ENCODE peak calls at places on chromosome 16, in ten cellular contexts. One of them, this sample, is unnamed.

GRCh38 chr16:59148756-59149155 is 414.6 kb upstream of the GOT2 start:
- DNase-seq in heart left ventricle: no peak
- DNase-seq in lung: no peak
- DNase-seq in prostate gland: no peak
- DNase-seq in aorta: no peak
- DNase-seq in H1: no peak
- DNase-seq in mesendoderm: no peak
- DNase-seq in pancreas: no peak
- DNase-seq in stomach: no peak
- DNase-seq in IMR-90: no peak
- DNase-seq in this sample: no peak

GRCh38 chr16:86941731-86942468 is 363.6 kb downstream of the FOXL1 start:
- DNase-seq in heart left ventricle: no peak
- DNase-seq in lung: no peak
- DNase-seq in prostate gland: no peak
- DNase-seq in aorta: peak; percentile 26
- DNase-seq in H1: no peak
- DNase-seq in mesendoderm: no peak
- DNase-seq in pancreas: no peak
- DNase-seq in stomach: no peak
- DNase-seq in IMR-90: no peak
- DNase-seq in this sample: no peak

GRCh38 chr16:89870440-89870839 is 3.0 kb upstream of the TCF25 start:
- DNase-seq in heart left ventricle: no peak
- DNase-seq in lung: no peak
- DNase-seq in prostate gland: no peak
- DNase-seq in aorta: no peak
- DNase-seq in H1: no peak
- DNase-seq in mesendoderm: no peak
- DNase-seq in pancreas: no peak
- DNase-seq in stomach: no peak
- DNase-seq in IMR-90: no peak
- DNase-seq in this sample: no peak

GRCh38 chr16:58331024-58331707 is 36.3 kb upstream of the PRSS54 start:
- DNase-seq in heart left ventricle: no peak
- DNase-seq in lung: no peak
- DNase-seq in prostate gland: no peak
- DNase-seq in aorta: no peak
- DNase-seq in H1: peak; percentile 61
- DNase-seq in mesendoderm: peak; percentile 67
- DNase-seq in pancreas: no peak
- DNase-seq in stomach: no peak
- DNase-seq in IMR-90: no peak
- DNase-seq in this sample: no peak

GRCh38 chr16:15031179-15031578 is 24.7 kb downstream of the NTAN1 start:
- DNase-seq in heart left ventricle: no peak
- DNase-seq in lung: no peak
- DNase-seq in prostate gland: no peak
- DNase-seq in aorta: no peak
- DNase-seq in H1: no peak
- DNase-seq in mesendoderm: no peak
- DNase-seq in pancreas: no peak
- DNase-seq in stomach: no peak
- DNase-seq in IMR-90: no peak
- DNase-seq in this sample: no peak

GRCh38 chr16:9033125-9033830 is 58.2 kb upstream of the HAPSTR1 start:
- DNase-seq in heart left ventricle: peak; percentile 51
- DNase-seq in lung: no peak
- DNase-seq in prostate gland: peak; percentile 18
- DNase-seq in aorta: no peak
- DNase-seq in H1: peak; percentile 70
- DNase-seq in mesendoderm: peak; percentile 91
- DNase-seq in pancreas: no peak
- DNase-seq in stomach: peak; percentile 64
- DNase-seq in IMR-90: peak; percentile 71
- DNase-seq in this sample: no peak

GRCh38 chr16:17369441-17369951 is 101.3 kb downstream of the XYLT1 start:
- DNase-seq in heart left ventricle: peak; percentile 77
- DNase-seq in lung: peak; percentile 42
- DNase-seq in prostate gland: no peak
- DNase-seq in aorta: peak; percentile 82
- DNase-seq in H1: no peak
- DNase-seq in mesendoderm: no peak
- DNase-seq in pancreas: no peak
- DNase-seq in stomach: peak; percentile 59
- DNase-seq in IMR-90: no peak
- DNase-seq in this sample: peak; percentile 62

GRCh38 chr16:11405331-11406176 is 60.3 kb downstream of the RMI2 start:
- DNase-seq in heart left ventricle: peak; percentile 22
- DNase-seq in lung: no peak
- DNase-seq in prostate gland: no peak
- DNase-seq in aorta: peak; percentile 23
- DNase-seq in H1: peak; percentile 93
- DNase-seq in mesendoderm: peak; percentile 82
- DNase-seq in pancreas: no peak
- DNase-seq in stomach: peak; percentile 48
- DNase-seq in IMR-90: peak; percentile 8
- DNase-seq in this sample: no peak

GRCh38 chr16:54493076-54493475 is 206.5 kb upstream of the IRX3 start:
- DNase-seq in heart left ventricle: no peak
- DNase-seq in lung: no peak
- DNase-seq in prostate gland: no peak
- DNase-seq in aorta: no peak
- DNase-seq in H1: no peak
- DNase-seq in mesendoderm: no peak
- DNase-seq in pancreas: no peak
- DNase-seq in stomach: no peak
- DNase-seq in IMR-90: no peak
- DNase-seq in this sample: no peak

GRCh38 chr16:15779664-15780351 is 77.0 kb downstream of the MYH11 start:
- DNase-seq in heart left ventricle: no peak
- DNase-seq in lung: no peak
- DNase-seq in prostate gland: no peak
- DNase-seq in aorta: no peak
- DNase-seq in H1: no peak
- DNase-seq in mesendoderm: no peak
- DNase-seq in pancreas: no peak
- DNase-seq in stomach: no peak
- DNase-seq in IMR-90: no peak
- DNase-seq in this sample: no peak

GRCh38 chr16:87837627-87838289 is 31.5 kb downstream of the SLC7A5 start:
- DNase-seq in heart left ventricle: no peak
- DNase-seq in lung: no peak
- DNase-seq in prostate gland: no peak
- DNase-seq in aorta: no peak
- DNase-seq in H1: no peak
- DNase-seq in mesendoderm: no peak
- DNase-seq in pancreas: no peak
- DNase-seq in stomach: no peak
- DNase-seq in IMR-90: no peak
- DNase-seq in this sample: no peak

GRCh38 chr16:54928421-54929089 is 2.1 kb upstream of the IRX5 start:
- DNase-seq in heart left ventricle: peak; percentile 88
- DNase-seq in lung: peak; percentile 75
- DNase-seq in prostate gland: peak; percentile 78
- DNase-seq in aorta: peak; percentile 80
- DNase-seq in H1: peak; percentile 55
- DNase-seq in mesendoderm: peak; percentile 46
- DNase-seq in pancreas: peak; percentile 23
- DNase-seq in stomach: peak; percentile 77
- DNase-seq in IMR-90: no peak
- DNase-seq in this sample: no peak

GRCh38 chr16:48720266-48720665 is 110.3 kb upstream of the N4BP1 start:
- DNase-seq in heart left ventricle: no peak
- DNase-seq in lung: no peak
- DNase-seq in prostate gland: no peak
- DNase-seq in aorta: no peak
- DNase-seq in H1: peak; percentile 71
- DNase-seq in mesendoderm: peak; percentile 71
- DNase-seq in pancreas: no peak
- DNase-seq in stomach: no peak
- DNase-seq in IMR-90: peak; percentile 22
- DNase-seq in this sample: no peak

GRCh38 chr16:48176635-48177408 is 21.0 kb upstream of the ABCC12 start:
- DNase-seq in heart left ventricle: no peak
- DNase-seq in lung: no peak
- DNase-seq in prostate gland: no peak
- DNase-seq in aorta: no peak
- DNase-seq in H1: no peak
- DNase-seq in mesendoderm: no peak
- DNase-seq in pancreas: no peak
- DNase-seq in stomach: no peak
- DNase-seq in IMR-90: no peak
- DNase-seq in this sample: no peak

GRCh38 chr16:88781140-88782077 is 3.6 kb downstream of the PIEZO1 start:
- DNase-seq in heart left ventricle: no peak
- DNase-seq in lung: no peak
- DNase-seq in prostate gland: no peak
- DNase-seq in aorta: peak; percentile 77
- DNase-seq in H1: no peak
- DNase-seq in mesendoderm: no peak
- DNase-seq in pancreas: no peak
- DNase-seq in stomach: no peak
- DNase-seq in IMR-90: no peak
- DNase-seq in this sample: peak; percentile 64

GRCh38 chr16:57826706-57827625 is 24.7 kb upstream of the KIFC3 start:
- DNase-seq in heart left ventricle: peak; percentile 58
- DNase-seq in lung: no peak
- DNase-seq in prostate gland: no peak
- DNase-seq in aorta: no peak
- DNase-seq in H1: no peak
- DNase-seq in mesendoderm: no peak
- DNase-seq in pancreas: peak; percentile 82
- DNase-seq in stomach: no peak
- DNase-seq in IMR-90: no peak
- DNase-seq in this sample: no peak

DNA sequence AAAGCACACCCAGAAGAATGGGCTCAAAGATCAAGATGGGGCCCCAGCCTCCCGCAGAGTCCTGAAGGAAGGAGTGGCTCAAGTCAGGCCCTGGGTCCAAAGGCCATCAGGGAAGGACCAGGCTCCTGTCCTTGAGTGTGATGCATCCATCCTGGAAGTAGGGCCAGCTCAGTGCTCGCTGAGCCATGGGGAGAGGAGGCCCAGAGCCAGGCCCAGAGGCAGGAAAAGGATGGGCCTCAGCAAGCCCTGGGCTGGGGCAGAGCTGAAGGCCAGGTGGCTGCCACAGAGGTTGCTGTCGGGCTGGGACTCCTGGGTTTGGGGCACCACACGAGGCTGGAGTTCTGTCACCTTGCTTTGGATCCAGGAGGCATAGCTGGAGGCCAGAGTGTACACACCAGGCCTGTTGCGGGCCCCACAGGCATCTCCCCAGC is 3.7 kb downstream of the PRSS8 start:
- DNase-seq in heart left ventricle: no peak
- DNase-seq in lung: no peak
- DNase-seq in prostate gland: no peak
- DNase-seq in aorta: no peak
- DNase-seq in H1: no peak
- DNase-seq in mesendoderm: no peak
- DNase-seq in pancreas: peak; percentile 27
- DNase-seq in stomach: peak; percentile 66
- DNase-seq in IMR-90: no peak
- DNase-seq in this sample: no peak
- H3K4me1 ChIP-seq in heart left ventricle: peaks cover 12% of the 10 kb centered on the region
- H3K4me1 ChIP-seq in lung: no peaks in the 10 kb centered on the region
- H3K4me1 ChIP-seq in prostate gland: peaks cover 38% of the 10 kb centered on the region
- H3K4me1 ChIP-seq in aorta: no peaks in the 10 kb centered on the region
- H3K4me1 ChIP-seq in H1: peaks cover 39% of the 10 kb centered on the region
- H3K4me1 ChIP-seq in mesendoderm: peaks cover 3% of the 10 kb centered on the region
- H3K4me1 ChIP-seq in pancreas: peaks cover 49% of the 10 kb centered on the region
- H3K4me1 ChIP-seq in stomach: peaks cover 85% of the 10 kb centered on the region
- H3K4me1 ChIP-seq in IMR-90: peaks cover 3% of the 10 kb centered on the region
- H3K4me1 ChIP-seq in this sample: no peaks in the 10 kb centered on the region

DNA sequence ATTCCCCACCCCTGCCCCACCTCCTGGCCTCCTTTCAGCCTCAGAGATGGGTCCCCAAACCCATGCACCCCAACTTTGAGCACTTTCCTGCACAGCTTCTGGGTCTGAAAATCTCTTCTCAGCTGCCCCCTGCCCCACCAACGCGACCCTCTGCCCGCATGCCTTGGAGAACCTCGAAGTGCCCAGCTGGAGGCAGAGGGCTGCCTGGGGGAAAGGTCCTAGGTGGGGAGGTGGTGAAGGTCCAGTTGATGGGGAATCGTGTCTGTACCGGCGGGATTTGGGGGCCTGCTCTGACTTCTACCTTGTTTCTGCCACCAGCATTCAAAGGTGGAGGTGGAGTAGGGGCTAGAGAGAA is 1.3 kb downstream of the NKD1 start:
- DNase-seq in heart left ventricle: no peak
- DNase-seq in lung: no peak
- DNase-seq in prostate gland: no peak
- DNase-seq in aorta: no peak
- DNase-seq in H1: no peak
- DNase-seq in mesendoderm: no peak
- DNase-seq in pancreas: no peak
- DNase-seq in stomach: no peak
- DNase-seq in IMR-90: no peak
- DNase-seq in this sample: no peak
- H3K4me3 ChIP-seq in heart left ventricle: peak overlapping the region; percentile 80
- H3K4me3 ChIP-seq in lung: peak overlapping the region; percentile 55
- H3K4me3 ChIP-seq in prostate gland: peak overlapping the region; percentile 63
- H3K4me3 ChIP-seq in aorta: peak overlapping the region; percentile 75
- H3K4me3 ChIP-seq in H1: no peak overlapping the region
- H3K4me3 ChIP-seq in mesendoderm: peak overlapping the region; percentile 17
- H3K4me3 ChIP-seq in pancreas: no peak overlapping the region
- H3K4me3 ChIP-seq in stomach: peak overlapping the region; percentile 84
- H3K4me3 ChIP-seq in IMR-90: no peak overlapping the region
- H3K4me3 ChIP-seq in this sample: no peak overlapping the region

GRCh38 chr16:3863587-3863986 is 16.9 kb downstream of the CREBBP start:
- DNase-seq in heart left ventricle: no peak
- DNase-seq in lung: no peak
- DNase-seq in prostate gland: no peak
- DNase-seq in aorta: no peak
- DNase-seq in H1: no peak
- DNase-seq in mesendoderm: no peak
- DNase-seq in pancreas: no peak
- DNase-seq in stomach: no peak
- DNase-seq in IMR-90: no peak
- DNase-seq in this sample: no peak
- H3K4me1 ChIP-seq in heart left ventricle: peaks cover 37% of the 10 kb centered on the region
- H3K4me1 ChIP-seq in lung: peaks cover 20% of the 10 kb centered on the region
- H3K4me1 ChIP-seq in prostate gland: peaks cover 6% of the 10 kb centered on the region
- H3K4me1 ChIP-seq in aorta: peaks cover 4% of the 10 kb centered on the region
- H3K4me1 ChIP-seq in H1: peaks cover 9% of the 10 kb centered on the region
- H3K4me1 ChIP-seq in mesendoderm: peaks cover 5% of the 10 kb centered on the region
- H3K4me1 ChIP-seq in pancreas: peaks cover 13% of the 10 kb centered on the region
- H3K4me1 ChIP-seq in stomach: peaks cover 98% of the 10 kb centered on the region
- H3K4me1 ChIP-seq in IMR-90: peaks cover 16% of the 10 kb centered on the region
- H3K4me1 ChIP-seq in this sample: peaks cover 23% of the 10 kb centered on the region

DNA sequence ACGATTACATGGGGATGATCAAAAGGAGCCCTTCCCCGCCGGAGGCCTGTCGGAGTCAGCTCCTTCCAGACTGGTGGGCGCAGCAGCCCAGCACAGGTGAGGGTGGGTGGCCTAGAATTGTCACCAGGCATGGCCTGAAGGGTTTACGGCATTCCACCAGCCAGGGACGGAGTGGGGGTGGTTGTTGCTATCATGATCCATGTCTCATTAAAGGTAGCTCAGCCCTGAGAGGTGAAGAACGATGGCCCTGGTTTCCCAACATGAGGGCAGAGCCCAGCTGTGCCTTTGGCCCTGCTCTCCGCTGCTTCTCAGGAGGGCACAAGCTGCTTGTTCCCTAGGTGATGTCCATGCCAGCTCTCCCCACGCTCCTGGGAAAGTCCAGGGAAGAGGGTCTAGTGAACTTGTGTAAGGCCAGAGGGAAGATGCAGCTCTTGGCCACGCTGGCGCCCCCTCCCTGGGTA is 14.2 kb downstream of the IRF8 start:
- DNase-seq in heart left ventricle: no peak
- DNase-seq in lung: no peak
- DNase-seq in prostate gland: no peak
- DNase-seq in aorta: no peak
- DNase-seq in H1: no peak
- DNase-seq in mesendoderm: no peak
- DNase-seq in pancreas: no peak
- DNase-seq in stomach: no peak
- DNase-seq in IMR-90: no peak
- DNase-seq in this sample: no peak
- H3K4me3 ChIP-seq in heart left ventricle: no peak overlapping the region
- H3K4me3 ChIP-seq in lung: no peak overlapping the region
- H3K4me3 ChIP-seq in prostate gland: no peak overlapping the region
- H3K4me3 ChIP-seq in aorta: no peak overlapping the region
- H3K4me3 ChIP-seq in H1: no peak overlapping the region
- H3K4me3 ChIP-seq in mesendoderm: no peak overlapping the region
- H3K4me3 ChIP-seq in pancreas: no peak overlapping the region
- H3K4me3 ChIP-seq in stomach: no peak overlapping the region
- H3K4me3 ChIP-seq in IMR-90: no peak overlapping the region
- H3K4me3 ChIP-seq in this sample: no peak overlapping the region

This sample was measured in effector memory CD4-positive, alpha-beta T cell.